ENCODE peak calls at places on chromosomes 2 and 18, in four cellular contexts. F is keratinocyte, Y is prostate gland, Z is ovary. R is an unnamed sample.

GRCh38 chr2:1742680-1743395 is 1.5 kb downstream of the PXDN start:
- DNase-seq in Y (peak), Z (peak), F (peak), R (no peak)

GRCh38 chr2:69559696-69560482 is 83.7 kb downstream of the AAK1 start:
- DNase-seq in F (peak), Z (no peak), Y (no peak), R (peak)

GRCh38 chr2:234446404-234447076 is 50.3 kb downstream of the ARL4C start:
- DNase-seq in F (peak), Z (no peak), Y (peak), R (no peak)

GRCh38 chr2:221787561-221787960 is 215.5 kb upstream of the EPHA4 start:
- DNase-seq in Y (no peak), Z (no peak), F (no peak), R (no peak)

GRCh38 chr2:140882671-140883620 is 1247.9 kb downstream of the LRP1B start:
- DNase-seq in Z (no peak), F (no peak), Y (no peak), R (no peak)

GRCh38 chr2:38394903-38395341 is 17.8 kb upstream of the ATL2 start:
- DNase-seq in F (peak), Y (peak), Z (no peak), R (peak)

GRCh38 chr2:217261452-217261851 is 401.6 kb upstream of the TNP1 start:
- DNase-seq in Z (no peak), Y (no peak), F (no peak), R (no peak)

GRCh38 chr2:127455566-127456493 is 37.6 kb downstream of the PROC start:
- DNase-seq in Y (no peak), F (no peak), Z (no peak), R (no peak)

GRCh38 chr2:143280097-143280757 is 151.0 kb downstream of the ARHGAP15 start:
- DNase-seq in Y (no peak), Z (no peak), F (no peak), R (no peak)

GRCh38 chr2:9554841-9555337 is 741 bp downstream of the ADAM17 start:
- DNase-seq in Y (peak), Z (peak), F (no peak), R (no peak)

GRCh38 chr18:12377556-12378553 is 828 bp upstream of the AFG3L2 start:
- DNase-seq in Z (no peak), Y (no peak), F (peak), R (peak)

GRCh38 chr2:165582409-165582808 is 112.9 kb downstream of the CSRNP3 start:
- DNase-seq in F (no peak), Z (peak), Y (no peak), R (no peak)

GRCh38 chr18:54388203-54389142 is 30.8 kb downstream of the C18orf54 start:
- DNase-seq in F (peak), Z (no peak), Y (no peak), R (peak)

GRCh38 chr2:124542932-124543640 is 518.0 kb downstream of the CNTNAP5 start:
- DNase-seq in Y (no peak), Z (no peak), F (no peak), R (no peak)

GRCh38 chr2:191688934-191689695 is 11.2 kb downstream of the NABP1 start:
- DNase-seq in F (no peak), Y (no peak), Z (no peak), R (peak)

GRCh38 chr2:133504566-133505505 is 63.4 kb downstream of the NCKAP5 start:
- DNase-seq in Y (peak), F (peak), Z (peak), R (no peak)

GRCh38 chr18:13558132-13558531 is 168.2 kb downstream of the FAM210A start:
- DNase-seq in F (peak), Y (no peak), Z (no peak), R (no peak)

GRCh38 chr2:177123048-177123447 is 89.5 kb upstream of the HNRNPA3 start:
- DNase-seq in Y (no peak), Z (no peak), F (no peak), R (no peak)

GRCh38 chr2:218257390-218257981 is 3.3 kb upstream of the GPBAR1 start:
- DNase-seq in Y (no peak), Z (no peak), F (no peak), R (no peak)

GRCh38 chr2:172427256-172427989 is at the start of gene ITGA6:
- DNase-seq in F (no peak), Y (peak), Z (peak), R (no peak)

GRCh38 chr2:210663574-210663973 is 107.2 kb downstream of the CPS1 start:
- DNase-seq in Z (no peak), F (no peak), Y (no peak), R (no peak)

GRCh38 chr2:62505649-62506420 is at the start of gene TMEM17:
- DNase-seq in Y (peak), F (no peak), Z (peak), R (peak)

GRCh38 chr18:2907459-2908145 is 60.8 kb downstream of the EMILIN2 start:
- DNase-seq in Z (no peak), Y (no peak), F (no peak), R (no peak)
- H3K4me3 ChIP-seq in Z (peak), Y (peak), F (no peak), R (peak)

GRCh38 chr2:181904022-181904632 is 12.6 kb downstream of the ITPRID2 start:
- DNase-seq in Z (no peak), F (no peak), Y (no peak), R (no peak)
- TF ChIP-seq CTCF in Z (no peak), F (no peak), Y (peak), R (peak)

GRCh38 chr18:3624546-3624817 is 174.5 kb downstream of the TGIF1 start:
- DNase-seq in F (no peak), Z (no peak), Y (no peak), R (no peak)
- H3K4me3 ChIP-seq in F (peak), Z (no peak), Y (no peak), R (peak)

GRCh38 chr2:134855709-134856108 is 17.3 kb downstream of the ACMSD start:
- DNase-seq in Z (no peak), F (no peak), Y (no peak), R (no peak)
- TF ChIP-seq CTCF in Z (no peak), F (no peak), Y (no peak), R (no peak)

GRCh38 chr2:241358470-241358869 is 2.4 kb downstream of the FARP2 start:
- DNase-seq in Y (no peak), F (no peak), Z (no peak), R (no peak)
- H3K4me3 ChIP-seq in Y (no peak), F (no peak), Z (no peak), R (no peak)

DNA sequence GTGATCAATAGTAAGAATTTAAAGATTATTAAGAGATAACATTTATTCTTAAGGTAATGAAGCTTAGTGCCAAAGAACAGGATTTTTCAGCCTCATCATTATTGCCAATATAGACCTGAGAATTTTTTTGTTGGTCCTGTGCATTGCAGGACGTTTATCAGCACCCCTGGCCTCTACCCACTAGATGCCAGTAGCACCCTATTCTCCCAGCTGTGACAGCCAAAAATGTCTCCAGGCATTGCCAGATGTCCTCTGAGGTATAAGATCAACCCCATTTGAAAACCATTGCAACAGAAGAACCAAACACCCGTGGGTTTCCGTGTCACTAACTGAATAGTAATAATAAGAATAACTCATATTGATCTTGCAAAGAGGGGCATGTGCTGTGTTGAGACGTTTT is 700.0 kb upstream of the SOX11 start:
- DNase-seq in Y (no peak), Z (no peak), F (no peak), R (no peak)
- TF ChIP-seq CTCF in Y (no peak), Z (no peak), F (peak), R (peak)

GRCh38 chr18:48899558-48900174 is 51.1 kb downstream of the SMAD7 start:
- DNase-seq in F (no peak), Z (no peak), Y (no peak), R (no peak)

GRCh38 chr18:48900469-48900868 is 50.3 kb downstream of the SMAD7 start:
- DNase-seq in F (no peak), Z (no peak), Y (no peak), R (no peak)

GRCh38 chr18:48897531-48897930 is 53.2 kb downstream of the SMAD7 start:
- DNase-seq in F (no peak), Z (no peak), Y (no peak), R (no peak)

GRCh38 chr18:48896875-48897511 is 53.8 kb downstream of the SMAD7 start:
- DNase-seq in Z (no peak), Y (no peak), F (no peak), R (no peak)

DNA sequence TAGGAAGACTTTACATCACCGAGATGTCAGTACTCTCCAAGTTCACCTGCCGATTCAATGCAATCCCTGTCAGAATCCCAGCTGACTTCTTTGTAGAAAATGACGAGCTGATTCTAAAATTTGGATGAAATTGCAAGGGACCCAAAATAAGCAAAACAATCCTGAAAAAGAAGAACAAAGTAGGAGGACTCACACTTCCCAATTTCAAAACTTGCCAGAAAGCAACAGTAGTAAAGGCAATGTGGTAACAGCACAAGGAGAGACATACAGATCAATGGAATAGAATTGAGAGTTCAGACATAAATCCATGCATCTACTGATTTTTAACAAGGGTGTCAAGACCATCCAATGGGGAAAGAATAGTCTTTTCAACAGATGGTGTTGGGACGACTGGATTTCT is 52.2 kb downstream of the SMAD7 start:
- DNase-seq in F (no peak), Z (no peak), Y (no peak), R (no peak)
- H3K4me3 ChIP-seq in F (no peak), Z (no peak), Y (no peak), R (no peak)

DNA sequence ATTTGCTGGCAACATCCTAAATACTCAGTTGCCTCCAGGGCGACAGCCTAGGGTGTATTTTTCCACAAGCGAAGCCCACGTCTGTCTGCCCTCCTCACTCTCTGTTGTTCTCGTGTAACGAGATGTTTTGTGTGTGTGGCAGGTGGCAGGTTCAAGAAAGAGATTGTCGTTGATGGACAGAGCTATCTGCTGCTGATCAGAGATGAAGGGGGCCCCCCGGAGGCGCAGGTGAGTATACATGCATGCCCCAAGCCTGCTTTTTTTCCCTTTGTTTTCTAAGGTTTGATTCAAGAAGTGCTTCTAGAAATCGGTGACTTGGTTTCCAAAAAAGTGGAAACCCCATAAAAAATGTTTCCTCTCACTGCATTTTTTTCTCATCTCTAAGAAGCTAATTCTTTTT is 247.0 kb downstream of the AGAP1 start:
- DNase-seq in F (no peak), Z (no peak), Y (no peak), R (no peak)
- TF ChIP-seq CTCF in F (peak), Z (no peak), Y (no peak), R (peak)